ENCODE peak calls at places on chromosome 14, in ten cellular contexts. G, C, J, R, U, B, H, D, E and P are unnamed samples. For H3K4me1, the result is how much of the 10 kb centered on the place peaks cover.

GRCh38 chr14:91417134-91417982 is at the start of gene CCDC88C:
- DNase-seq in C (peak), D (peak), G (peak), R (peak), H (peak), B (peak), E (peak), J (peak), U (peak), P (peak)

GRCh38 chr14:57408037-57408436 is 17.7 kb downstream of the NAA30 start:
- DNase-seq in E (no peak), U (no peak), D (no peak), H (no peak), B (no peak), R (no peak), J (no peak), G (no peak), C (no peak), P (no peak)

GRCh38 chr14:95886366-95886765 is 9.7 kb downstream of the TUNAR start:
- DNase-seq in G (no peak), E (no peak), H (no peak), U (no peak), R (no peak), J (no peak), D (no peak), C (peak), B (no peak), P (no peak)

GRCh38 chr14:95761436-95761835 is 47.5 kb upstream of the TCL1A start:
- DNase-seq in E (no peak), D (no peak), U (no peak), B (no peak), G (no peak), R (no peak), H (no peak), C (no peak), J (no peak), P (no peak)

GRCh38 chr14:96146131-96146771 is 58.4 kb upstream of the BDKRB2 start:
- DNase-seq in J (peak), U (no peak), D (no peak), H (no peak), B (no peak), C (no peak), R (peak), E (no peak), G (peak), P (no peak)

GRCh38 chr14:85528080-85528881 is 1.7 kb upstream of the FLRT2 start:
- DNase-seq in G (peak), H (no peak), E (peak), J (peak), U (peak), D (no peak), C (peak), B (no peak), R (peak), P (no peak)

GRCh38 chr14:22923746-22924145 is 4.8 kb upstream of the RBM23 start:
- DNase-seq in H (no peak), G (no peak), R (no peak), E (no peak), B (no peak), C (no peak), U (no peak), J (no peak), D (no peak), P (no peak)

GRCh38 chr14:98137626-98138025 is 1134.4 kb downstream of the BCL11B start:
- DNase-seq in E (no peak), J (no peak), H (no peak), U (no peak), B (no peak), R (no peak), D (no peak), C (no peak), G (no peak), P (no peak)

GRCh38 chr14:28515571-28515970 is 251.0 kb upstream of the FOXG1 start:
- DNase-seq in G (no peak), B (no peak), C (no peak), H (no peak), U (no peak), J (no peak), E (no peak), R (peak), D (no peak), P (no peak)

GRCh38 chr14:36096090-36096489 is 80.4 kb downstream of the PTCSC3 start:
- DNase-seq in G (no peak), B (no peak), U (no peak), J (peak), D (no peak), E (no peak), H (no peak), C (no peak), R (peak), P (no peak)

GRCh38 chr14:102066041-102066451 is 20.8 kb downstream of the HSP90AA1 start:
- DNase-seq in E (no peak), C (no peak), R (no peak), G (no peak), H (no peak), J (no peak), B (no peak), U (no peak), D (no peak), P (no peak)

GRCh38 chr14:105060751-105061427 is 4.3 kb downstream of the GPR132 start:
- DNase-seq in J (no peak), U (peak), B (no peak), D (peak), G (peak), C (no peak), R (no peak), E (no peak), H (peak), P (no peak)

GRCh38 chr14:35051796-35052195 is 5.7 kb downstream of the FAM177A1 start:
- DNase-seq in U (peak), G (no peak), H (no peak), D (no peak), R (peak), E (no peak), B (no peak), C (no peak), J (no peak), P (no peak)

DNA sequence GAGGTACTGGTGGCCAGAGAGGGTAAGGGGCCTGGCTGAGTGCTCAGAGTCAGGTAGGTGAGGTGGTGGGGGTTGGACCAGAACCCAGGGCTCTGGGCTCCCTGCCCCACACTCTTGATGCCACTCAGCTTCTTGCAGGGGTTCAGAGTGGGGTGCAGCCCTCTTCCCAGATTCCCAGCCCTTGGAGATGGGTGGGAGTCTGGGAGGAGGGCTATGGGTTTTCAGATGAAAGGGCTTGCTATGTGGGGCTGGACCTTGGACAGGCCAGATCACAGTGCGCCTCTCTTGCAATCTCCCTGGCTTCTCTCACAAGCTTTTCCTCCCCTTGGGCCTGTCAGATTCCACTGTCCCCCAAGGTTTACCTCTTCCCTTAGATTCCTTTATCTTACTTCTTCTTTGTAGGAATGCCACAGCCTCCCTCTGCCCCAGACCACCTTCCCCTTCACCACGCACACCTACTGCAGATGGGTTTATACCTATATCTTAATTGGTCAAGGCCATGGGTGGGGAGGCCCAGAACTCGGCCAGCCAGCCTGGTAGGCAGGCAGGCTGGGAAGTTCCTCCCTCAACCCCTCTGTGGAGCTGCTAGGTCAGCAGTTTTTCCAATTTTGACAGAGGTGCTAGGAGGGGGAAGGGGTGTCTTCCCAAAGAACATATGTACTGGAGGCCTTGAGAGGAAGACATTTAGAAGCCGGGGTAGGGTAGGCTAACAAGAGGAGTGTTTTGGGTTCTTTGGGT is 1.3 kb downstream of the NYNRIN start:
- DNase-seq in D (no peak), E (no peak), C (no peak), B (no peak), H (no peak), R (no peak), J (no peak), G (no peak), U (no peak), P (no peak)
- H3K4me3 ChIP-seq in D (peak), E (peak), C (peak), B (peak), H (no peak), R (no peak), J (peak), G (peak), U (peak), P (no peak)

GRCh38 chr14:53495846-53496343 is 342.8 kb upstream of the DDHD1 start:
- DNase-seq in G (no peak), U (no peak), D (no peak), E (no peak), J (no peak), B (no peak), H (no peak), C (no peak), R (no peak), P (no peak)

GRCh38 chr14:53501361-53502320 is 348.5 kb upstream of the DDHD1 start:
- DNase-seq in U (peak), G (no peak), H (no peak), J (peak), C (no peak), E (no peak), D (no peak), B (no peak), R (peak), P (no peak)

GRCh38 chr14:53494587-53494986 is 341.5 kb upstream of the DDHD1 start:
- DNase-seq in D (no peak), B (no peak), G (no peak), H (no peak), R (no peak), U (no peak), C (no peak), J (no peak), E (no peak), P (no peak)

GRCh38 chr14:53496668-53497067 is 343.5 kb upstream of the DDHD1 start:
- DNase-seq in D (no peak), B (no peak), H (no peak), U (no peak), E (no peak), R (no peak), G (no peak), J (no peak), C (no peak), P (no peak)

DNA sequence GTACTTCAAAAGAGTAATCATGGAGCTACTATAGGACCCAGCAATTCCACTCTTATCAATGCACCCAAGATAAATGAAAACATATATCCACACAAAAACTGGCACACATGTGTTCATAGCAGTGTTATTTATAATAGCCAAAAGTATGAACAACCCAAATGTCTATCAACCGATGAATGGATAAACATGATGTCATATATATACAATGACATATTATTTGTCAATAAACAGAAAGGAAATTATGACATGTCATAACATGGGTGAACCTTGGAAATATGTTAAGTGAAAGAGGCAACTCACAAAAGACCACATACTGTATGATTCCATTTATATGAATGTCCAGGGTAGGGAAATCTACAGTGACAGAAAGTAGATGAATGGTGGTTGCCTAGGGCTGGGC is 347.1 kb upstream of the DDHD1 start:
- DNase-seq in U (no peak), C (no peak), G (no peak), E (no peak), B (no peak), H (no peak), D (no peak), R (no peak), J (no peak), P (no peak)
- H3K4me1 ChIP-seq in U (under half), C (under half), G (under half), E (under half), B (under half), H (under half), D (under half), R (under half), J (under half), P (under half)

GRCh38 chr14:21245813-21246212 is 23.4 kb downstream of the HNRNPC start:
- DNase-seq in C (no peak), B (no peak), D (no peak), G (no peak), U (no peak), H (no peak), E (no peak), R (no peak), J (no peak), P (no peak)
- H3K27ac ChIP-seq in C (no peak), B (no peak), D (no peak), G (no peak), U (no peak), H (no peak), E (no peak), R (no peak), J (no peak), P (no peak)

GRCh38 chr14:59776468-59776867 is 94.1 kb downstream of the RTN1 start:
- DNase-seq in G (no peak), D (no peak), H (no peak), B (no peak), J (no peak), C (no peak), R (no peak), U (no peak), E (no peak), P (no peak)
- H3K4me3 ChIP-seq in G (no peak), D (no peak), H (no peak), B (no peak), J (no peak), C (no peak), R (no peak), U (no peak), E (no peak), P (no peak)

GRCh38 chr14:61514006-61514830 is 181.1 kb upstream of the HIF1A start:
- DNase-seq in B (no peak), E (no peak), G (no peak), R (peak), J (no peak), H (no peak), U (no peak), C (no peak), D (no peak), P (no peak)
- H3K4me1 ChIP-seq in B (under half), E (under half), G (half or more), R (under half), J (under half), H (under half), U (under half), C (under half), D (under half), P (under half)

GRCh38 chr14:69610859-69611263 is 535 bp upstream of the SUSD6 start:
- DNase-seq in E (no peak), G (no peak), H (no peak), D (no peak), R (no peak), C (no peak), B (no peak), U (peak), J (peak), P (no peak)
- H3K27ac ChIP-seq in E (peak), G (peak), H (peak), D (peak), R (peak), C (peak), B (peak), U (peak), J (peak), P (peak)

DNA sequence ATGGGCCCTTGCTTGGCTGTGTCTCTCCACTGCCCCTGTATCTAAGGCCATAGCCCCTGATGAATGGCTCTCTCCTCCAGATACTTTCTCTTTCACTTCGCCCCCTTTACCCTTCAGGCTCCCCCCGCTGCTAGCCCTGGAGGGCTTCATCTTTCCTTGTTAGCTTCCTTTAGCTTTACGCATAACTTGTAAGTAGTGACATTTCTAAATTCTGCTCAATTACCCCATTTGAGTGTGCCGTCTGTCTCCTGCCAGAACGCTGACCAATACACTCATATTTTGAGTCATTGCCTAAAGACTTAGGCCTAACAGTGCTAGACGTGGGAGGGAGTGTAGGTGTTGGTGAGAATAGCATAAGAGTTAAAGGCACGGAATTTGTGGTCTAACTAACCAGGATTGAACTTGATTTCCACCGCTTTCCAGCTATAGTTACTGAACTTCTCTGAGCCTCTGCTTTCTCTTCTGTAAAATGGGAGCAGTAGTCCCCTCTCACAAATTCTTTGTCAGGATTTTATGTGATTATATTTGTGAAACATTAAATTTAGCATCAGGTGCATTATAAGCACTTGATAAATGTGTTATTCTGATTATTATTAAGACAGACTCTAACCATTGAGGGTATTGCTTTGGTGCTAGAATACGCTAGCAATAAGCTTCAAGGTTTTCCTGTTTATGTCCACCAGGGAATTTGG is 129.3 kb downstream of the ZFP36L1 start:
- DNase-seq in G (no peak), E (no peak), J (peak), C (peak), R (peak), D (peak), U (no peak), B (peak), H (peak), P (no peak)
- H3K4me3 ChIP-seq in G (no peak), E (no peak), J (no peak), C (no peak), R (no peak), D (no peak), U (no peak), B (no peak), H (peak), P (peak)

DNA sequence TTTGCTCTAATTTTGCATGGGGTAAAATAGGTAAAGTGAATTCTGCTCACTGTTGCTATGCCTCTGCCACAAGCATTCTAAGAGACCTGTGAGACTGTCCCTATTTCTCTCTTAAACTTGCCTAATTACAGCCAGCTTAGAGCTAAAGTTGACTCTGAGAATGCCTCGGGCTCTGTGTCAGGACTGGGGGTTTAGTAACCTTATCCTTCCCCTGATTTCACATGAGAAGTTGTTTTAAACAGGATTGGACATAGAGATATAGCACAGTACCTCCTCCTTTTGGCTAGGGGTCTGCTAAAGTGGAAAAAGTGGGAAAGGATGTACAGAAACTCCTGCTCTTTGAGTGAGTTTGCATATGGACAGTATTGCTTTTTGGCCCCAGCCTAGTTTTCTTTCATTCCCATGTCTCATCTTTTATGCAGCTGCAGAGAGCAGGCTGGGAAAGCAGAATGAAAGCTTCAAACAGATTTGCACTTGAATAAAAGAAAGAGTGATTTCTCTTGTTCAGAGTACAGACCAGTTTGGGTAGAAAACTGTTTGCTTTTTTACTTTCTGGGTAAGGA is 122.0 kb downstream of the RAD51B start:
- DNase-seq in R (peak), J (peak), D (no peak), G (no peak), B (no peak), H (no peak), C (no peak), E (peak), U (peak), P (no peak)
- H3K4me1 ChIP-seq in R (under half), J (under half), D (under half), G (half or more), B (under half), H (under half), C (under half), E (under half), U (under half), P (under half)